ENCODE peak calls at places on chromosome 20, in six cellular contexts. One of them, this sample, is unnamed.

GRCh38 chr20:36607586-36608387 is 2.2 kb downstream of the RAB5IF start:
- DNase-seq in NB4: no peak
- DNase-seq in body of pancreas: no peak
- DNase-seq in RWPE1: peak
- DNase-seq in nephron progenitor cell: no peak
- DNase-seq in neural crest cell: no peak
- DNase-seq in this sample: no peak

GRCh38 chr20:21808863-21809664 is 103.6 kb downstream of the PAX1 start:
- DNase-seq in NB4: peak
- DNase-seq in nephron progenitor cell: peak
- DNase-seq in body of pancreas: peak
- DNase-seq in RWPE1: peak
- DNase-seq in neural crest cell: peak
- DNase-seq in this sample: peak

GRCh38 chr20:62666736-62667529 is 24.6 kb downstream of the SLCO4A1 start:
- DNase-seq in nephron progenitor cell: no peak
- DNase-seq in NB4: no peak
- DNase-seq in body of pancreas: peak
- DNase-seq in neural crest cell: peak
- DNase-seq in RWPE1: peak
- DNase-seq in this sample: no peak

GRCh38 chr20:40628877-40629276 is 60.2 kb downstream of the MAFB start:
- DNase-seq in RWPE1: no peak
- DNase-seq in nephron progenitor cell: no peak
- DNase-seq in NB4: no peak
- DNase-seq in body of pancreas: no peak
- DNase-seq in neural crest cell: no peak
- DNase-seq in this sample: no peak

GRCh38 chr20:22312744-22313346 is 271.5 kb downstream of the FOXA2 start:
- DNase-seq in body of pancreas: peak
- DNase-seq in nephron progenitor cell: peak
- DNase-seq in NB4: peak
- DNase-seq in RWPE1: peak
- DNase-seq in neural crest cell: peak
- DNase-seq in this sample: peak

GRCh38 chr20:63934271-63935068 is 21.7 kb downstream of the UCKL1 start:
- DNase-seq in nephron progenitor cell: peak
- DNase-seq in neural crest cell: peak
- DNase-seq in body of pancreas: no peak
- DNase-seq in RWPE1: no peak
- DNase-seq in NB4: no peak
- DNase-seq in this sample: no peak

GRCh38 chr20:63037669-63038268 is 31.0 kb upstream of the BHLHE23 start:
- DNase-seq in body of pancreas: no peak
- DNase-seq in RWPE1: no peak
- DNase-seq in NB4: no peak
- DNase-seq in nephron progenitor cell: no peak
- DNase-seq in neural crest cell: no peak
- DNase-seq in this sample: no peak

GRCh38 chr20:19137641-19138040 is 74.8 kb upstream of the SLC24A3 start:
- DNase-seq in body of pancreas: no peak
- DNase-seq in nephron progenitor cell: no peak
- DNase-seq in neural crest cell: no peak
- DNase-seq in NB4: no peak
- DNase-seq in RWPE1: no peak
- DNase-seq in this sample: no peak

GRCh38 chr20:63139369-63139768 is 76.6 kb downstream of the YTHDF1 start:
- DNase-seq in body of pancreas: no peak
- DNase-seq in neural crest cell: no peak
- DNase-seq in RWPE1: no peak
- DNase-seq in NB4: no peak
- DNase-seq in nephron progenitor cell: no peak
- DNase-seq in this sample: no peak

GRCh38 chr20:63326314-63327228 is 33.6 kb downstream of the COL20A1 start:
- DNase-seq in NB4: no peak
- DNase-seq in RWPE1: no peak
- DNase-seq in nephron progenitor cell: no peak
- DNase-seq in body of pancreas: no peak
- DNase-seq in neural crest cell: no peak
- DNase-seq in this sample: no peak

GRCh38 chr20:46348231-46348803 is 40.0 kb upstream of the CDH22 start:
- DNase-seq in NB4: no peak
- DNase-seq in RWPE1: no peak
- DNase-seq in neural crest cell: peak
- DNase-seq in nephron progenitor cell: peak
- DNase-seq in body of pancreas: no peak
- DNase-seq in this sample: no peak

GRCh38 chr20:1478566-1478965 is 11.9 kb upstream of the NSFL1C start:
- DNase-seq in neural crest cell: no peak
- DNase-seq in NB4: no peak
- DNase-seq in RWPE1: peak
- DNase-seq in nephron progenitor cell: no peak
- DNase-seq in body of pancreas: no peak
- DNase-seq in this sample: no peak

GRCh38 chr20:22379472-22379871 is 204.9 kb downstream of the FOXA2 start:
- DNase-seq in neural crest cell: no peak
- DNase-seq in body of pancreas: peak
- DNase-seq in RWPE1: peak
- DNase-seq in nephron progenitor cell: no peak
- DNase-seq in NB4: peak
- DNase-seq in this sample: no peak

GRCh38 chr20:38172344-38172743 is 7.3 kb upstream of the TGM2 start:
- DNase-seq in NB4: peak
- DNase-seq in nephron progenitor cell: no peak
- DNase-seq in body of pancreas: no peak
- DNase-seq in RWPE1: no peak
- DNase-seq in neural crest cell: no peak
- DNase-seq in this sample: no peak
- TF ChIP-seq CTCF in NB4: peak
- TF ChIP-seq CTCF in nephron progenitor cell: no peak
- TF ChIP-seq CTCF in body of pancreas: no peak
- TF ChIP-seq CTCF in RWPE1: no peak
- TF ChIP-seq CTCF in neural crest cell: no peak
- TF ChIP-seq CTCF in this sample: no peak

GRCh38 chr20:52763321-52763853 is 208.8 kb upstream of the TSHZ2 start:
- DNase-seq in NB4: no peak
- DNase-seq in neural crest cell: no peak
- DNase-seq in nephron progenitor cell: no peak
- DNase-seq in RWPE1: no peak
- DNase-seq in body of pancreas: no peak
- DNase-seq in this sample: no peak

GRCh38 chr20:52761867-52762266 is 210.3 kb upstream of the TSHZ2 start:
- DNase-seq in neural crest cell: no peak
- DNase-seq in RWPE1: no peak
- DNase-seq in nephron progenitor cell: no peak
- DNase-seq in NB4: no peak
- DNase-seq in body of pancreas: no peak
- DNase-seq in this sample: no peak

GRCh38 chr20:52760791-52761190 is 211.4 kb upstream of the TSHZ2 start:
- DNase-seq in body of pancreas: no peak
- DNase-seq in NB4: no peak
- DNase-seq in nephron progenitor cell: no peak
- DNase-seq in RWPE1: no peak
- DNase-seq in neural crest cell: no peak
- DNase-seq in this sample: no peak
- TF ChIP-seq CTCF in body of pancreas: no peak
- TF ChIP-seq CTCF in NB4: no peak
- TF ChIP-seq CTCF in nephron progenitor cell: no peak
- TF ChIP-seq CTCF in RWPE1: no peak
- TF ChIP-seq CTCF in neural crest cell: no peak
- TF ChIP-seq CTCF in this sample: no peak

DNA sequence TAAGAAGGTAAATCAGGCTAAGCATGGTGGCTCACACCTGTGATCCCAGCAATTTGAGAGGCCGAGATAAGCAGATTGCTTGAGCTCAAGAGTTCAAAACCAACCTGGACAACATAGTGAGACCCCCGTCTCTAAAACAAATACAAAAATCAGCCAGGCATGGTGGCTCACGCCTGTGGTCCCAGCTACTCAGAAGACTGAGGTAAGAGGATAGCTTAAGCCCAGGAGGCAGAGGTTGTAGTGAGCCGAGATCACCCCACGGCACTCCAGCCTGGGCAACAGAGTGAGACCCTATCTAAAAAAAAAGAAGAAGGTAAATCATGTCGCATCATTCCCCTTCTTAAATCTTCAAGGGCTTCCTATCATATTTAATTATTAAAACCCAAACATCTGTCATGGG is 39.0 kb upstream of the PRND start:
- DNase-seq in nephron progenitor cell: no peak
- DNase-seq in neural crest cell: no peak
- DNase-seq in body of pancreas: no peak
- DNase-seq in RWPE1: no peak
- DNase-seq in NB4: no peak
- DNase-seq in this sample: no peak
- TF ChIP-seq CTCF in nephron progenitor cell: no peak
- TF ChIP-seq CTCF in neural crest cell: no peak
- TF ChIP-seq CTCF in body of pancreas: no peak
- TF ChIP-seq CTCF in RWPE1: no peak
- TF ChIP-seq CTCF in NB4: no peak
- TF ChIP-seq CTCF in this sample: no peak

GRCh38 chr20:34475979-34476736 is 40.1 kb upstream of the DYNLRB1 start:
- DNase-seq in neural crest cell: no peak
- DNase-seq in RWPE1: no peak
- DNase-seq in body of pancreas: peak
- DNase-seq in NB4: no peak
- DNase-seq in nephron progenitor cell: peak
- DNase-seq in this sample: no peak
- TF ChIP-seq CTCF in neural crest cell: no peak
- TF ChIP-seq CTCF in RWPE1: peak
- TF ChIP-seq CTCF in body of pancreas: peak
- TF ChIP-seq CTCF in NB4: no peak
- TF ChIP-seq CTCF in nephron progenitor cell: no peak
- TF ChIP-seq CTCF in this sample: peak

DNA sequence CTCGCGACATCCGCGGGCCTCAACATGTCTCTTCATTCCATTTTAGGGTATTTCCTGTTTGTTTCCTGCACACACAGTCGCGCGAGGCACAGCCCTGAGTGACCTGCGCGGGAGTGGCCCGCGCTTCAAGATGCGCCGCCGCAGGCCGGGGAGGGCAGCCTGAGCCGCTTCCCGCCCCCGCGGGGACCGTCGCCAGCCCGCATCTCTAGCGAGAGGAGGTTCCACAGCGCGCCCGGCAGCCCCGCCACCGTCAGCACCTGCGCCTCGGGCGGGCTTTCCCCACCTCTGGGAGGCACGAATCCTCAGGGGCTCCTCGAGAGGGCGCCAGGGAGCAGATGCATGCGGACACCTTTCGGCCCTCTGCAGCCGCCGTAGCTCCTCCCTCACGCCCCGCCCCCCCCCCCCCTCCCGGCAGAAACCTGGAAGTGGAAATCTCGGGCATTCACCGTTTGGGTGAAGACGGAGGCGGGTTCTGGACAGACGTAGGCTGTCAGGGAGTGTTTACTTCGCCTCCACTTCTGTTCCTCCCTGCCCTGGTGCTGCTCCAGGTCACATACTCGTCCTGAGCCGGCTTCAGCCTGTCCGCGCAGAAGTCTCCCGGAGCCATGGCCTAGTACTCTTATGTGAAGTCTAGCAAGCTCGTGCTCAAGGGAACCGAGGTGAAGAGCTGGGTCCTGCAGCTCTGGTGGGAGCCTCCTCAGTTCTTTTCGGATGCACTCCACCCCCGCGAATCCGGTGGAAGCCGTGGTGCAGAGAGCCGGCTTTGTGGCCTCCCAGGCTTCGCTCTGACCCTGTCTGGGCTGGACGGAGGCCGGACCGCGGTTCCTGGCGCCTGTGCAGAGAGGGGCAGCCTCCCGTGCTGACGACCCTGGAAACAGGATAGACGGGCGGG is 880.5 kb upstream of the DEFB115 start:
- DNase-seq in RWPE1: peak
- DNase-seq in neural crest cell: no peak
- DNase-seq in nephron progenitor cell: no peak
- DNase-seq in NB4: peak
- DNase-seq in body of pancreas: peak
- DNase-seq in this sample: no peak
- TF ChIP-seq CTCF in RWPE1: peak
- TF ChIP-seq CTCF in neural crest cell: no peak
- TF ChIP-seq CTCF in nephron progenitor cell: no peak
- TF ChIP-seq CTCF in NB4: no peak
- TF ChIP-seq CTCF in body of pancreas: peak
- TF ChIP-seq CTCF in this sample: no peak

GRCh38 chr20:35561268-35561667 is 19.4 kb downstream of the ERGIC3 start:
- DNase-seq in body of pancreas: peak
- DNase-seq in NB4: peak
- DNase-seq in nephron progenitor cell: peak
- DNase-seq in neural crest cell: peak
- DNase-seq in RWPE1: peak
- DNase-seq in this sample: no peak
- TF ChIP-seq CTCF in body of pancreas: peak
- TF ChIP-seq CTCF in NB4: peak
- TF ChIP-seq CTCF in nephron progenitor cell: peak
- TF ChIP-seq CTCF in neural crest cell: peak
- TF ChIP-seq CTCF in RWPE1: no peak
- TF ChIP-seq CTCF in this sample: peak

DNA sequence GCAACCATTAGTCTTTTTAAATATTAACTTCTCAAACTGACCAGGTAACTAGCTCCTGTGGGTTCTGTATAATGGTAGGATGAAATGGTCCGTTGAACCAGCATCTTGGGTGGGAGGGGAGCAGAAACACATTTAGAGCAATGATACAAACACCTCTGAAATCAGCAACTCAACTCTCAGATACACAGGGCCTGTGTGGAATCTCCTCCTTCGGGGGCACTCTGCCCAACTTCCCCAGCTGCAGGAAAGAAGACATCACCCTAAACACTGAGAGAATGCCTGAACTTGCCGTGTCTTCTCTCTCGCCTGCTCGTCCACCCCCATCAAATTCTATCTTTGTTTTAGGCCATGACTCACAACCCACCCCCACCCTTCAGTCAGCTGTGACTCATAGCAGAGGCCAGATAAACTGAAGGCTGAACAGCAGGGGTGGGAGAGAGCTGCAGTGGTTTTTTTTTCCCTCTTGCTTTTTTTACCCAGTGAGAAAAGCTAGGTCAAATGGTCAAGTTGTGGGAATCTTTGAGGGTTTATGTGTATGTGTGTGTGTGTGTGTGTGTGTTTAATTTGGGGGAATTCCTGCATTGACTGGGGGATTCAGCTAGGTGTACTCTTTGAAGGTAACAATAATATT is 593.4 kb upstream of the JAG1 start:
- DNase-seq in body of pancreas: peak
- DNase-seq in NB4: peak
- DNase-seq in neural crest cell: no peak
- DNase-seq in nephron progenitor cell: no peak
- DNase-seq in RWPE1: peak
- DNase-seq in this sample: no peak
- TF ChIP-seq CTCF in body of pancreas: peak
- TF ChIP-seq CTCF in NB4: no peak
- TF ChIP-seq CTCF in neural crest cell: no peak
- TF ChIP-seq CTCF in nephron progenitor cell: no peak
- TF ChIP-seq CTCF in RWPE1: no peak
- TF ChIP-seq CTCF in this sample: no peak

GRCh38 chr20:56171087-56172012 is 77.2 kb upstream of the MC3R start:
- DNase-seq in RWPE1: peak
- DNase-seq in neural crest cell: no peak
- DNase-seq in NB4: peak
- DNase-seq in body of pancreas: no peak
- DNase-seq in nephron progenitor cell: no peak
- DNase-seq in this sample: no peak
- TF ChIP-seq CTCF in RWPE1: peak
- TF ChIP-seq CTCF in neural crest cell: no peak
- TF ChIP-seq CTCF in NB4: peak
- TF ChIP-seq CTCF in body of pancreas: peak
- TF ChIP-seq CTCF in nephron progenitor cell: no peak
- TF ChIP-seq CTCF in this sample: no peak

GRCh38 chr20:49750611-49751396 is 37.1 kb upstream of the B4GALT5 start:
- DNase-seq in nephron progenitor cell: no peak
- DNase-seq in neural crest cell: no peak
- DNase-seq in body of pancreas: no peak
- DNase-seq in RWPE1: no peak
- DNase-seq in NB4: no peak
- DNase-seq in this sample: no peak
- TF ChIP-seq CTCF in nephron progenitor cell: no peak
- TF ChIP-seq CTCF in neural crest cell: no peak
- TF ChIP-seq CTCF in body of pancreas: no peak
- TF ChIP-seq CTCF in RWPE1: no peak
- TF ChIP-seq CTCF in NB4: no peak
- TF ChIP-seq CTCF in this sample: no peak

This sample was measured in progenitor cell of endocrine pancreas.